ENCODE peak calls at places on chromosome 4, in ten cellular contexts. W is GM06990, N is mesothelial cell of epicardium, U is left lung, S is ovary, X is psoas muscle, V is neural progenitor cell, J is GM13977, A is spleen, P is suprapubic skin. R is an unnamed sample.

GRCh38 chr4:134632056-134632455 is 430.5 kb upstream of the PABPC4L start:
- DNase-seq in W (no peak), N (no peak), U (no peak), S (no peak), X (no peak), V (no peak), J (no peak), A (no peak), P (no peak), R (no peak)

GRCh38 chr4:80713409-80713808 is 317.1 kb upstream of the BMP3 start:
- DNase-seq in W (no peak), N (no peak), U (no peak), S (no peak), X (no peak), V (no peak), J (no peak), A (no peak), P (no peak), R (no peak)

GRCh38 chr4:177016541-177017141 is 223.9 kb upstream of the VEGFC start:
- DNase-seq in W (no peak), N (no peak), U (no peak), S (no peak), X (no peak), V (no peak), J (no peak), A (no peak), P (no peak), R (no peak)

GRCh38 chr4:27089186-27089585 is 228.5 kb downstream of the STIM2 start:
- DNase-seq in W (no peak), N (no peak), U (no peak), S (no peak), X (no peak), V (no peak), J (no peak), A (no peak), P (no peak), R (no peak)

GRCh38 chr4:38069271-38069760 is 109.1 kb downstream of the PTTG2 start:
- DNase-seq in W (no peak), N (no peak), U (no peak), S (peak), X (no peak), V (peak), J (peak), A (no peak), P (no peak), R (no peak)

GRCh38 chr4:23006756-23007155 is 314.0 kb downstream of the GBA3 start:
- DNase-seq in W (no peak), N (no peak), U (no peak), S (no peak), X (no peak), V (no peak), J (no peak), A (no peak), P (no peak), R (no peak)

GRCh38 chr4:81605278-81605677 is 133.6 kb upstream of the RASGEF1B start:
- DNase-seq in W (no peak), N (no peak), U (no peak), S (no peak), X (no peak), V (peak), J (no peak), A (no peak), P (no peak), R (no peak)

GRCh38 chr4:114100288-114101031 is 121.0 kb upstream of the ARSJ start:
- DNase-seq in W (no peak), N (no peak), U (no peak), S (no peak), X (no peak), V (no peak), J (no peak), A (no peak), P (no peak), R (no peak)

GRCh38 chr4:139301821-139302611 is at the start of gene NDUFC1:
- DNase-seq in W (peak), N (peak), U (peak), S (peak), X (peak), V (peak), J (peak), A (peak), P (peak), R (no peak)
- TF ChIP-seq CTCF in W (peak), N (peak), U (no peak), S (no peak), X (no peak), V (peak), J (no peak), A (peak), P (no peak), R (no peak)

GRCh38 chr4:48781968-48782367 is 1.9 kb upstream of the FRYL start:
- DNase-seq in W (no peak), N (no peak), U (no peak), S (no peak), X (no peak), V (no peak), J (no peak), A (no peak), P (no peak), R (no peak)
- TF ChIP-seq CTCF in W (no peak), N (no peak), U (no peak), S (no peak), X (no peak), V (no peak), J (no peak), A (no peak), P (no peak), R (no peak)

DNA sequence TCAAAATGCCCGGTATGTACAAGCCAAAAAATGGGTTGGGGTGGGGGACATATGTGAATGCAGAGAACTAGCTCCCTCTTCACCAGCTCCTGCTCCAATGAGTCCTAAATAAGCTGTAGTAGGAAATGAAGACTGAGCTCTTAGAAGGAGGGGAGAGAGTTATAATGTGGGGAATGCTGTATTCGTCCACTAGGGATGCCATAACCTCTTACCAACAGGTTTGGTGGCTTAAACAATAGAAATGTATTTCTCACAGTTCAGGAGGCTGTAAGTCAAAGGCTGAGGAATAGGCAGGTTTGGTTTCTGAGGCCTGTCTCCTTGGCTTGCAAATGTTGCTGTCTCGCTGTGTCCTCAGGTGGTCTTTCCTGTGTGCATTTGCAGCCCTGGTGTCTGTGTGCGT is 4.4 kb upstream of the INPP4B start:
- DNase-seq in W (no peak), N (no peak), U (no peak), S (no peak), X (no peak), V (peak), J (no peak), A (no peak), P (no peak), R (no peak)
- TF ChIP-seq CTCF in W (no peak), N (no peak), U (no peak), S (no peak), X (no peak), V (peak), J (no peak), A (no peak), P (no peak), R (no peak)

GRCh38 chr4:4384837-4385236 is 2.1 kb upstream of the NSG1 start:
- DNase-seq in W (no peak), N (no peak), U (no peak), S (no peak), X (no peak), V (peak), J (no peak), A (no peak), P (no peak), R (no peak)
- TF ChIP-seq CTCF in W (peak), N (no peak), U (no peak), S (no peak), X (no peak), V (peak), J (peak), A (no peak), P (no peak), R (peak)

GRCh38 chr4:89954906-89955305 is 60.3 kb downstream of the MMRN1 start:
- DNase-seq in W (no peak), N (no peak), U (no peak), S (no peak), X (no peak), V (no peak), J (no peak), A (no peak), P (no peak), R (no peak)

GRCh38 chr4:89952458-89952857 is 57.8 kb downstream of the MMRN1 start:
- DNase-seq in W (no peak), N (no peak), U (no peak), S (no peak), X (no peak), V (no peak), J (no peak), A (no peak), P (no peak), R (no peak)

DNA sequence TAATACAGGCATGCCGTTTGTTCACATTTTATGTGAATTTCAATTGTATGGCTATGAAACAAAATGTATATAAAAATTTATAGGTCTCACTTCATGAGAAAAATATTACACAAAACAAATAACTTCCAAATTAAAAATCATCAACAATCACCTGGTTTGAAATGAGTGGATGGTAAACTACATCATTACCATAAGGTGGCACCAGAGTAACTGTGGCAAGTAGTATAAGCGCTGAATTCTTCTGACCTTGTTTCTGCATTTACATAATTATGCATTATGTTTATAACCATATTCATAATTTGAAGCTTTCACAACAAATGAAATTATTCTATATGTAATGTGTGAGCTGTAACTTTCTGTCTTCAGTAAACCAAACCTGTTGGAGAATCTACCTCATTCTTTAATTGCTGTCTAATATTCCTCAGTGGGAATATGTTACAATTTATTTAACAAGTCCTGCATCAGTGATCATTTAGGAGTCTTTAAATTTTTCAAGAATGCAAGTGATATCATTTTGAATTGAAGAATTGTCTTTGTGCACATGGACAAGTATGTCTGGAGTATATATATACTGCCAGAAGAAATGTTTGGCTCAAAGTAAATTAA is 55.2 kb downstream of the MMRN1 start:
- DNase-seq in W (no peak), N (no peak), U (no peak), S (no peak), X (no peak), V (no peak), J (no peak), A (no peak), P (no peak), R (no peak)
- TF ChIP-seq CTCF in W (peak), N (peak), U (no peak), S (no peak), X (no peak), V (peak), J (peak), A (no peak), P (no peak), R (peak)

GRCh38 chr4:154545689-154546088 is 4.5 kb downstream of the PLRG1 start:
- DNase-seq in W (no peak), N (no peak), U (no peak), S (no peak), X (no peak), V (no peak), J (no peak), A (no peak), P (no peak), R (no peak)
- TF ChIP-seq CTCF in W (no peak), N (no peak), U (no peak), S (no peak), X (no peak), V (no peak), J (no peak), A (no peak), P (no peak), R (no peak)

DNA sequence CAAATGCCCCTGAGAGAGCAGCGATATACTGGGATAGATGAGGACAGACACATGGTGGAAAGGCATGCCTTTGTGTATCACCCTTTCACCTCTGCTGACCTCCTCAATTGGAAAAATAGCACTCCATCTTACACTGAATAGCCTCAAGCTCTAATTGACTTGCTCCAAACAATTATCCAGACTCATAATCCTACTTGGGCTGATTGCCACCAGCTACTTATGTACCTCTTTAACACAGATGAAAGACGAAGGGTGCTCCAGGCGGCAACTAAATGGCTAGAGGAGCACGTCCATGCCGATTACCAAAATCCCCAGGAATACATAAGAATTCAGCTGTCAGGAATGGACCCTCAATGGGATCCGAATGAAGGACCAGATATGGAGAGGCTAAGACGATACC is 1142.2 kb downstream of the ARAP2 start:
- DNase-seq in W (no peak), N (no peak), U (no peak), S (no peak), X (no peak), V (peak), J (no peak), A (no peak), P (no peak), R (no peak)
- TF ChIP-seq CTCF in W (no peak), N (no peak), U (no peak), S (no peak), X (no peak), V (no peak), J (no peak), A (no peak), P (no peak), R (no peak)

DNA sequence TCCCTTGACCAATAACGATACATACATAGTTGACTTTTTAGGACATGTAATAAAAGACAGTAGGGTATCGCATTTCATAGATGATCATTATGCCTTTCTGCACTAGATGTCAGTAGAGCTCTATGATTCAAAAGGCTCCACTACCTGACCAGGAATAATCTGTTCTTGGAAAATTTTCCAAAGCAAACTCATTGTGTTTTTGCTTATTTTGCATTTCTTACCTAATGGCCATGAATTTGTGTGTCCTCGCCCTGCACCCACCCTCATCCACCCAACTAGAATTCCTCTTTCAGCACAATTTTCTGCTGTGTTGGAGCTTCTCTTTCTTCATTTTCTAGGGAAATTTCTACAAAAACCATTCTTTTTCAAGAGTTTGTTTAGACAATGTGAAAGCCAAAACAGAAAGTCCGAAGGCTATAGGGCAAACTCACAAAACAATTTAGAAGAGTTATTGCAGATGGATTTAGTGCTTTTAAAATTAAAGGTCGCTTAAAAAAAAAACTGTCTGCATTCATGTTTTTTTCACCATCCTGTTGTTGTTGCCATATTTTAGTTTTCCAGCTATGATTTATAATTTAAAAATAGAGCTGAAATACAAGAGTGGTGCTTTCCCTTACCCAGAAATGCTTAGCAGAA is 183.6 kb downstream of the SPATA18 start:
- DNase-seq in W (no peak), N (no peak), U (no peak), S (peak), X (no peak), V (peak), J (no peak), A (no peak), P (no peak), R (no peak)
- TF ChIP-seq CTCF in W (peak), N (peak), U (peak), S (peak), X (peak), V (peak), J (peak), A (peak), P (no peak), R (peak)

DNA sequence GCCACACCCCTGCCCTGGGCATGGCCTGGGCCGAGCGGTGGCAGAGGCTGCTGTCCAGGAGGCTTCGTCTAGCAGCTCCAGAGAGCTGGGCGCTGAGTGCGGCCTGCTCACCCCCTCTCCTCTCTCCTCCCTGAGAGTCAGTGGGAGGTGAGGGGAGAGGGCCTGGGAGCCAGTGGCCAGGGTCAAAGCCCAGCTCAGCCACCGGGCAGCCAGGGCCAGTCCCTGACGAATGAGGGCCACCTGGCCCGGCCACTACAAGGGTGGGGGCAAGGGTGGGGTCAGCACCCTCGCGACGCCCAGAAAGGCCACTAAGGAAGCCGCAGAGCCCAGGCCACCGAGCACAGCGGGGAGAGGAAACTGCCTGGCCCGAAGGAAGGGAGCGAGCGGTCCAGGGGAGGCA is 131.7 kb downstream of the FAM53A start:
- DNase-seq in W (no peak), N (no peak), U (no peak), S (no peak), X (no peak), V (no peak), J (no peak), A (no peak), P (no peak), R (no peak)
- TF ChIP-seq CTCF in W (no peak), N (no peak), U (no peak), S (no peak), X (no peak), V (no peak), J (no peak), A (no peak), P (no peak), R (no peak)

DNA sequence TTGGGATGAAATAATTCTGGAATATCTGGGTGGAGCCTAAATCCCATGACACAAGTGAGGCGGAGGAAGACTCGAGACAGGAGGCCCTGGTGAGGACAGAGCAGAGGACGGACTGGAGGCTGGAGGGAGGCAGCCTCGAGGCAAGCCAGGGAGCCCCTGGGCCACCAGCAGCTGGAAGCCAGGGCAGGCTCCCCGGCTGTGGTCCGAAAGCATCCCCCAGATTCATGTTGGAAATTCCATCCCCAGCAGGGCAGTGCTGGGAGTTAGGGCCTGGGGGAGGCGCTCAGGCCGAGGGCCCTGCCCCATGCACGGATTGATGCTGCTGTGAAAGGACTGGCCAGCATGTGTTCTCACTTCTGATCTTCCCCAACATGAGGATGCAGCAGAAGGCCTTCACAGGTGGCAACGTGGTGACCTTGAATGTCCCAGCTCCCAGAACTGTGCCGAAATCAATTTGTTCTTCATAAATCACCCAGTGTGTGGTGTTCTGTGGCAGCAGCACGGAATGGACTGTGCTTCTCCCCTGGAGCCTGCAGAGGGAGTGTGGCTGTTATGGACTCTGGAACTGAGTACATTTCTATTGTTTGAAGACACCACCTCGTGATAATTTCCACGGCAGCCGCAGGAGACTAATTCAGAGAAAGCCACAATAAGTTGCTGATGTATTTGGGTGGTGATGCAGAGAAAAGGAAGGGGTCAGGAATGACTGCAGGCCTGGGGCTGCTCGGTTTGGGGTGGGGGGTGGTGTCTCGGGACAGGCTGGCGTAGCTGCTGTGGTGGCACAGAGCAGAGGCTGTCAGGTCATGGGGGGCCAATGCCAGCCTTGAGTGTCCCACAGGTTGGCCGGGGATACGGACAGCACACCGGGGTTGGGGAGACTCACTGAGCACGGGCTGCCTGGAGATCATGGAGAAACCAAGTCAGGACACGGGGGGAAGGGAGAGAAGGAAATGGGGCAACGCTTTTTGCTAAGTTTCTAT is 56.9 kb downstream of the PCGF3 start:
- DNase-seq in W (no peak), N (no peak), U (peak), S (no peak), X (peak), V (no peak), J (no peak), A (no peak), P (no peak), R (no peak)
- TF ChIP-seq CTCF in W (no peak), N (no peak), U (no peak), S (no peak), X (no peak), V (peak), J (peak), A (no peak), P (no peak), R (peak)

R was measured in D721Med.